ENCODE peak calls at places on chromosome 5, in six cellular contexts. One of them, this sample, is unnamed.
A peak's percentile ranks its signal among the peaks of the same experiment; 100 is the strongest.

GRCh38 chr5:149496166-149496565 is 55.1 kb downstream of the CSNK1A1 start:
- ATAC-seq in upper lobe of left lung: no peak
- ATAC-seq in GM12878: no peak
- ATAC-seq in A549: no peak
- ATAC-seq in HepG2: no peak
- ATAC-seq in K562: no peak
- ATAC-seq in this sample: no peak

GRCh38 chr5:128193676-128194390 is 110.3 kb downstream of the SLC12A2 start:
- ATAC-seq in A549: no peak
- ATAC-seq in HepG2: no peak
- ATAC-seq in K562: no peak
- ATAC-seq in upper lobe of left lung: no peak
- ATAC-seq in GM12878: no peak
- ATAC-seq in this sample: no peak

GRCh38 chr5:106312360-106312759 is 1358.4 kb downstream of the EFNA5 start:
- ATAC-seq in HepG2: no peak
- ATAC-seq in upper lobe of left lung: no peak
- ATAC-seq in GM12878: no peak
- ATAC-seq in K562: no peak
- ATAC-seq in A549: peak; percentile 87
- ATAC-seq in this sample: no peak

GRCh38 chr5:71810023-71810422 is 90.9 kb downstream of the CARTPT start:
- ATAC-seq in K562: no peak
- ATAC-seq in HepG2: no peak
- ATAC-seq in upper lobe of left lung: no peak
- ATAC-seq in A549: no peak
- ATAC-seq in GM12878: no peak
- ATAC-seq in this sample: no peak

GRCh38 chr5:145510324-145510723 is 324.8 kb downstream of the PRELID2 start:
- ATAC-seq in upper lobe of left lung: peak; percentile 61
- ATAC-seq in K562: no peak
- ATAC-seq in GM12878: no peak
- ATAC-seq in A549: no peak
- ATAC-seq in HepG2: no peak
- ATAC-seq in this sample: no peak

GRCh38 chr5:116759860-116760644 is 185.4 kb upstream of the SEMA6A start:
- ATAC-seq in upper lobe of left lung: no peak
- ATAC-seq in HepG2: peak; percentile 83
- ATAC-seq in GM12878: no peak
- ATAC-seq in K562: no peak
- ATAC-seq in A549: no peak
- ATAC-seq in this sample: peak; percentile 85

GRCh38 chr5:62778327-62779009 is 199.8 kb downstream of the LRRC70 start:
- ATAC-seq in HepG2: peak; percentile 60
- ATAC-seq in K562: peak; percentile 45
- ATAC-seq in A549: peak; percentile 36
- ATAC-seq in upper lobe of left lung: peak; percentile 81
- ATAC-seq in GM12878: peak; percentile 59
- ATAC-seq in this sample: no peak

GRCh38 chr5:145540375-145540774 is 294.8 kb downstream of the PRELID2 start:
- ATAC-seq in HepG2: no peak
- ATAC-seq in upper lobe of left lung: no peak
- ATAC-seq in A549: no peak
- ATAC-seq in K562: no peak
- ATAC-seq in GM12878: no peak
- ATAC-seq in this sample: no peak

GRCh38 chr5:126851441-126852103 is 74.6 kb downstream of the LMNB1 start:
- ATAC-seq in upper lobe of left lung: peak; percentile 51
- ATAC-seq in K562: no peak
- ATAC-seq in A549: no peak
- ATAC-seq in GM12878: no peak
- ATAC-seq in HepG2: no peak
- ATAC-seq in this sample: peak; percentile 48

GRCh38 chr5:102106599-102106998 is 189.5 kb downstream of the SLCO4C1 start:
- ATAC-seq in GM12878: no peak
- ATAC-seq in A549: no peak
- ATAC-seq in K562: no peak
- ATAC-seq in upper lobe of left lung: no peak
- ATAC-seq in HepG2: peak; percentile 60
- ATAC-seq in this sample: no peak

GRCh38 chr5:464843-465590 is 22.0 kb downstream of the EXOC3 start:
- ATAC-seq in GM12878: no peak
- ATAC-seq in HepG2: no peak
- ATAC-seq in upper lobe of left lung: peak; percentile 26
- ATAC-seq in K562: no peak
- ATAC-seq in A549: no peak
- ATAC-seq in this sample: no peak

GRCh38 chr5:55934117-55934613 is 60.6 kb downstream of the IL6ST start:
- ATAC-seq in HepG2: peak; percentile 87
- ATAC-seq in GM12878: no peak
- ATAC-seq in A549: peak; percentile 81
- ATAC-seq in upper lobe of left lung: peak; percentile 43
- ATAC-seq in K562: no peak
- ATAC-seq in this sample: no peak

GRCh38 chr5:83476470-83476817 is 4.9 kb downstream of the VCAN start:
- ATAC-seq in A549: no peak
- ATAC-seq in GM12878: no peak
- ATAC-seq in HepG2: no peak
- ATAC-seq in upper lobe of left lung: no peak
- ATAC-seq in K562: no peak
- ATAC-seq in this sample: no peak

GRCh38 chr5:107337281-107337680 is 333.5 kb downstream of the EFNA5 start:
- ATAC-seq in HepG2: no peak
- ATAC-seq in GM12878: no peak
- ATAC-seq in A549: no peak
- ATAC-seq in K562: no peak
- ATAC-seq in upper lobe of left lung: peak; percentile 28
- ATAC-seq in this sample: no peak

GRCh38 chr5:32123889-32124676 is 50.0 kb downstream of the GOLPH3 start:
- ATAC-seq in K562: no peak
- ATAC-seq in A549: no peak
- ATAC-seq in GM12878: no peak
- ATAC-seq in upper lobe of left lung: no peak
- ATAC-seq in HepG2: no peak
- ATAC-seq in this sample: no peak

GRCh38 chr5:35869705-35870277 is 13.1 kb downstream of the IL7R start:
- ATAC-seq in upper lobe of left lung: no peak
- ATAC-seq in A549: no peak
- ATAC-seq in HepG2: no peak
- ATAC-seq in GM12878: peak; percentile 80
- ATAC-seq in K562: no peak
- ATAC-seq in this sample: no peak

GRCh38 chr5:171340491-171340890 is 31.4 kb downstream of the TLX3 start:
- ATAC-seq in A549: no peak
- ATAC-seq in HepG2: no peak
- ATAC-seq in upper lobe of left lung: no peak
- ATAC-seq in GM12878: no peak
- ATAC-seq in K562: no peak
- ATAC-seq in this sample: no peak

GRCh38 chr5:75337366-75338021 is 474 bp downstream of the HMGCR start:
- ATAC-seq in upper lobe of left lung: peak; percentile 33
- ATAC-seq in HepG2: peak; percentile 0
- ATAC-seq in A549: peak; percentile 22
- ATAC-seq in GM12878: peak; percentile 14
- ATAC-seq in K562: peak; percentile 37
- ATAC-seq in this sample: peak; percentile 1

GRCh38 chr5:94241288-94241651 is 377.1 kb downstream of the KIAA0825 start:
- ATAC-seq in A549: peak; percentile 58
- ATAC-seq in GM12878: no peak
- ATAC-seq in HepG2: no peak
- ATAC-seq in upper lobe of left lung: peak; percentile 72
- ATAC-seq in K562: no peak
- ATAC-seq in this sample: peak; percentile 45

GRCh38 chr5:155625315-155625714 is 611.8 kb downstream of the KIF4B start:
- ATAC-seq in A549: no peak
- ATAC-seq in upper lobe of left lung: no peak
- ATAC-seq in HepG2: no peak
- ATAC-seq in K562: no peak
- ATAC-seq in GM12878: no peak
- ATAC-seq in this sample: no peak

GRCh38 chr5:135189024-135189423 is 155.0 kb upstream of the PITX1 start:
- ATAC-seq in A549: no peak
- ATAC-seq in GM12878: no peak
- ATAC-seq in K562: no peak
- ATAC-seq in HepG2: no peak
- ATAC-seq in upper lobe of left lung: no peak
- ATAC-seq in this sample: no peak
- H3K4me1 ChIP-seq in A549: peaks cover 11% of the 10 kb centered on the region
- H3K4me1 ChIP-seq in GM12878: no peaks in the 10 kb centered on the region
- H3K4me1 ChIP-seq in K562: peaks cover 40% of the 10 kb centered on the region
- H3K4me1 ChIP-seq in HepG2: peaks cover 13% of the 10 kb centered on the region
- H3K4me1 ChIP-seq in upper lobe of left lung: peaks cover 9% of the 10 kb centered on the region
- H3K4me1 ChIP-seq in this sample: no peaks in the 10 kb centered on the region

GRCh38 chr5:33738097-33738496 is 153.7 kb downstream of the ADAMTS12 start:
- ATAC-seq in upper lobe of left lung: no peak
- ATAC-seq in HepG2: no peak
- ATAC-seq in A549: no peak
- ATAC-seq in K562: no peak
- ATAC-seq in GM12878: no peak
- ATAC-seq in this sample: no peak

GRCh38 chr5:33737697-33738096 is 154.1 kb downstream of the ADAMTS12 start:
- ATAC-seq in upper lobe of left lung: no peak
- ATAC-seq in HepG2: no peak
- ATAC-seq in K562: no peak
- ATAC-seq in A549: no peak
- ATAC-seq in GM12878: no peak
- ATAC-seq in this sample: no peak

GRCh38 chr5:33736510-33736909 is 155.3 kb downstream of the ADAMTS12 start:
- ATAC-seq in GM12878: no peak
- ATAC-seq in K562: no peak
- ATAC-seq in HepG2: no peak
- ATAC-seq in upper lobe of left lung: no peak
- ATAC-seq in A549: no peak
- ATAC-seq in this sample: no peak

GRCh38 chr5:33737284-33737683 is 154.5 kb downstream of the ADAMTS12 start:
- ATAC-seq in GM12878: no peak
- ATAC-seq in HepG2: no peak
- ATAC-seq in K562: no peak
- ATAC-seq in A549: no peak
- ATAC-seq in upper lobe of left lung: no peak
- ATAC-seq in this sample: no peak

DNA sequence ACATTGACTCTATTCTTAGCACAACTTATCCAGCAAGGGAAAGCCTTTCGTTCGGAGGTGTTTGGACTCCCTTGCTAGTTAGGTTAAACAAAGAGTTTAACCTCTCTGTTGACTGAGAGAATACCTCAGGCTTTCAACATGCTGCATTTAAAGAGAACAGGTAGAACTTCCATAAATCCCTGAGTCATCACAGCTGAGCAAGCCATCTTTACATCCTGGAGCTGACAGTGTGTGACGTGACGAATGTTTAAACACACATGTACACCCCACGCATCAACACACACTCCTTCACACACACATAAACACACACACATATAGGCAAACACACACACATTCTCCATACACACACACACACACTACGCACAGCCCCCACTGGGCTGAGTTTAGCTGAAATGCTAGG is 152.8 kb downstream of the ADAMTS12 start:
- ATAC-seq in GM12878: no peak
- ATAC-seq in upper lobe of left lung: no peak
- ATAC-seq in HepG2: no peak
- ATAC-seq in A549: no peak
- ATAC-seq in K562: no peak
- ATAC-seq in this sample: no peak
- TF ChIP-seq EP300 in GM12878: no peak
- TF ChIP-seq EP300 in upper lobe of left lung: no peak
- TF ChIP-seq EP300 in HepG2: no peak
- TF ChIP-seq EP300 in A549: no peak
- TF ChIP-seq EP300 in K562: no peak
- TF ChIP-seq EP300 in this sample: no peak

GRCh38 chr5:95726811-95727763 is 4.0 kb upstream of the RHOBTB3 start:
- ATAC-seq in A549: no peak
- ATAC-seq in HepG2: no peak
- ATAC-seq in upper lobe of left lung: no peak
- ATAC-seq in GM12878: no peak
- ATAC-seq in K562: no peak
- ATAC-seq in this sample: no peak

GRCh38 chr5:95727764-95728191 is 3.4 kb upstream of the RHOBTB3 start:
- ATAC-seq in HepG2: no peak
- ATAC-seq in K562: no peak
- ATAC-seq in upper lobe of left lung: no peak
- ATAC-seq in GM12878: peak; percentile 56
- ATAC-seq in A549: no peak
- ATAC-seq in this sample: no peak

GRCh38 chr5:95725937-95726810 is 5.0 kb upstream of the RHOBTB3 start:
- ATAC-seq in HepG2: no peak
- ATAC-seq in A549: no peak
- ATAC-seq in K562: no peak
- ATAC-seq in upper lobe of left lung: no peak
- ATAC-seq in GM12878: peak; percentile 49
- ATAC-seq in this sample: no peak

GRCh38 chr5:95723632-95724369 is 7.3 kb upstream of the RHOBTB3 start:
- ATAC-seq in GM12878: no peak
- ATAC-seq in A549: no peak
- ATAC-seq in HepG2: no peak
- ATAC-seq in upper lobe of left lung: peak; percentile 47
- ATAC-seq in K562: peak; percentile 86
- ATAC-seq in this sample: peak; percentile 37

GRCh38 chr5:95725071-95725820 is 5.9 kb upstream of the RHOBTB3 start:
- ATAC-seq in HepG2: no peak
- ATAC-seq in GM12878: no peak
- ATAC-seq in upper lobe of left lung: no peak
- ATAC-seq in A549: no peak
- ATAC-seq in K562: peak; percentile 9
- ATAC-seq in this sample: no peak
- H3K4me1 ChIP-seq in HepG2: peaks cover 31% of the 10 kb centered on the region
- H3K4me1 ChIP-seq in GM12878: peaks cover 17% of the 10 kb centered on the region
- H3K4me1 ChIP-seq in upper lobe of left lung: peaks cover 14% of the 10 kb centered on the region
- H3K4me1 ChIP-seq in A549: peaks cover 2% of the 10 kb centered on the region
- H3K4me1 ChIP-seq in K562: peaks cover 64% of the 10 kb centered on the region
- H3K4me1 ChIP-seq in this sample: peaks cover 4% of the 10 kb centered on the region

GRCh38 chr5:135615581-135616260 is 36.9 kb upstream of the CXCL14 start:
- ATAC-seq in A549: no peak
- ATAC-seq in upper lobe of left lung: no peak
- ATAC-seq in GM12878: no peak
- ATAC-seq in HepG2: no peak
- ATAC-seq in K562: no peak
- ATAC-seq in this sample: no peak
- TF ChIP-seq EP300 in A549: no peak
- TF ChIP-seq EP300 in upper lobe of left lung: no peak
- TF ChIP-seq EP300 in GM12878: no peak
- TF ChIP-seq EP300 in HepG2: no peak
- TF ChIP-seq EP300 in K562: no peak
- TF ChIP-seq EP300 in this sample: no peak

This sample was measured in gastroesophageal sphincter.